ENCODE peak calls at places on chromosomes 12 and 14, in five cellular contexts. One of them, this sample, is unnamed.

GRCh38 chr12:42426733-42427132 is 100.8 kb downstream of the PPHLN1 start:
- DNase-seq in fibroblast of lung: peak; percentile 51
- DNase-seq in dorsolateral prefrontal cortex: no peak
- DNase-seq in adrenal gland: peak; percentile 19
- DNase-seq in fibroblast of villous mesenchyme: peak; percentile 43
- DNase-seq in this sample: peak; percentile 88

GRCh38 chr14:35342160-35343010 is 50.2 kb downstream of the PSMA6 start:
- DNase-seq in fibroblast of lung: peak; percentile 76
- DNase-seq in dorsolateral prefrontal cortex: no peak
- DNase-seq in adrenal gland: peak; percentile 93
- DNase-seq in fibroblast of villous mesenchyme: peak; percentile 38
- DNase-seq in this sample: no peak

GRCh38 chr14:51318777-51319176 is 78.7 kb downstream of the TMX1 start:
- DNase-seq in fibroblast of lung: no peak
- DNase-seq in dorsolateral prefrontal cortex: no peak
- DNase-seq in adrenal gland: no peak
- DNase-seq in fibroblast of villous mesenchyme: no peak
- DNase-seq in this sample: no peak

GRCh38 chr12:71581206-71581605 is 82.4 kb downstream of the ZFC3H1 start:
- DNase-seq in fibroblast of lung: no peak
- DNase-seq in dorsolateral prefrontal cortex: no peak
- DNase-seq in adrenal gland: no peak
- DNase-seq in fibroblast of villous mesenchyme: no peak
- DNase-seq in this sample: no peak

GRCh38 chr12:108980831-108981618 is 39.8 kb downstream of the SVOP start:
- DNase-seq in fibroblast of lung: no peak
- DNase-seq in dorsolateral prefrontal cortex: no peak
- DNase-seq in adrenal gland: no peak
- DNase-seq in fibroblast of villous mesenchyme: no peak
- DNase-seq in this sample: peak; percentile 94

GRCh38 chr12:57783861-57784260 is 1.3 kb downstream of the TSFM start:
- DNase-seq in fibroblast of lung: no peak
- DNase-seq in dorsolateral prefrontal cortex: no peak
- DNase-seq in adrenal gland: no peak
- DNase-seq in fibroblast of villous mesenchyme: no peak
- DNase-seq in this sample: no peak

GRCh38 chr12:19546611-19547162 is 107.4 kb downstream of the AEBP2 start:
- DNase-seq in fibroblast of lung: peak; percentile 85
- DNase-seq in dorsolateral prefrontal cortex: no peak
- DNase-seq in adrenal gland: no peak
- DNase-seq in fibroblast of villous mesenchyme: peak; percentile 68
- DNase-seq in this sample: peak; percentile 79

GRCh38 chr12:72491399-72491798 is 219.2 kb downstream of the TRHDE start:
- DNase-seq in fibroblast of lung: peak; percentile 67
- DNase-seq in dorsolateral prefrontal cortex: no peak
- DNase-seq in adrenal gland: no peak
- DNase-seq in fibroblast of villous mesenchyme: peak; percentile 16
- DNase-seq in this sample: peak; percentile 4

GRCh38 chr12:49763006-49763591 is 21.7 kb downstream of the TMBIM6 start:
- DNase-seq in fibroblast of lung: peak; percentile 52
- DNase-seq in dorsolateral prefrontal cortex: peak; percentile 60
- DNase-seq in adrenal gland: peak; percentile 74
- DNase-seq in fibroblast of villous mesenchyme: peak; percentile 41
- DNase-seq in this sample: peak; percentile 76

GRCh38 chr14:64501326-64502171 is 2.1 kb downstream of the ZBTB25 start:
- DNase-seq in fibroblast of lung: peak; percentile 63
- DNase-seq in dorsolateral prefrontal cortex: no peak
- DNase-seq in adrenal gland: peak; percentile 65
- DNase-seq in fibroblast of villous mesenchyme: peak; percentile 97
- DNase-seq in this sample: peak; percentile 79

GRCh38 chr14:100281286-100282082 is 24.8 kb downstream of the SLC25A29 start:
- DNase-seq in fibroblast of lung: no peak
- DNase-seq in dorsolateral prefrontal cortex: no peak
- DNase-seq in adrenal gland: no peak
- DNase-seq in fibroblast of villous mesenchyme: no peak
- DNase-seq in this sample: no peak

GRCh38 chr14:101474563-101475467 is 86.5 kb upstream of the DIO3 start:
- DNase-seq in fibroblast of lung: peak; percentile 29
- DNase-seq in dorsolateral prefrontal cortex: no peak
- DNase-seq in adrenal gland: no peak
- DNase-seq in fibroblast of villous mesenchyme: no peak
- DNase-seq in this sample: peak; percentile 41

GRCh38 chr12:116943419-116944372 is 32.9 kb downstream of the FBXW8 start:
- DNase-seq in fibroblast of lung: no peak
- DNase-seq in dorsolateral prefrontal cortex: no peak
- DNase-seq in adrenal gland: peak; percentile 36
- DNase-seq in fibroblast of villous mesenchyme: no peak
- DNase-seq in this sample: no peak

DNA sequence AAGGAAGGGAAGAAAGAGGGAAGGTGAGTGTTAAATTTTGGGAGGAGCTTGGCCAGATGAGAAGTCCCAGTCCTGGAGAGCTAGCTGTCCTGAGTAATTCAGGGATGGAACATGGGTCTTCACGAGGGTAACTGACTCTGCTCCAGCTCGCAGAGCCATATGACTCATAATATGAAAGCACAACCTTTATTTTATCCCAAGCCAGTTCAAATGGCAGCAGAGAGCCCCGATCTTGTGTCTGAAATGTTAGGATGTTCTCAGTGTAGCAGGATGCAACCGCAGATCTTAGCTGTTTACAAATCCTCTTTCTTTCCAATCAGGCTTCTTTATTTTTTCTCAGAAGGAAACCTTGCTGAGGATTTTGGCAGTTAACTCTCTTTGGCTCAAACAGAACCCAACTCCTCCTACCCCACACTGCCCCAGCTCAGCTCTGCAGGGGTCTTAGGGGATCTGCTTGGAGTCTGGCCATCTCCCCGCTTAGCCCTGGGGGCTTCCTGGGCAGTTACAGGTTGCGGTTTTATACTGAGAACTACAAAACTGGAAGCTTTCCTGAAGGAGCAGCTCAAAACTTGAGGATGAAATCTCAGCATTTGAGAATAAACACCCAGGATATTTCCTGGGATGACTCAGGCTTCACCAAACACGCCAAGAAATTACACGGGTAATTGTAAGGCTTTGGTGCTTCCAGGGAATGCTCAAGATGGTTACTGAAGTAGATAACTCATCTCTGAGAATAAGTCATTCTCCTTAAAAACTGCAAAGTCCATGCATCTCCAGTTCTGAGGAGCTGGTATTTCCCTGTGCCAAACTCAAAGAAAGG is 92.5 kb downstream of the VCPKMT start:
- DNase-seq in fibroblast of lung: peak; percentile 83
- DNase-seq in dorsolateral prefrontal cortex: no peak
- DNase-seq in adrenal gland: no peak
- DNase-seq in fibroblast of villous mesenchyme: peak; percentile 69
- DNase-seq in this sample: peak; percentile 68
- H3K4me3 ChIP-seq in fibroblast of lung: peak overlapping the region; percentile 2
- H3K4me3 ChIP-seq in dorsolateral prefrontal cortex: no peak overlapping the region
- H3K4me3 ChIP-seq in adrenal gland: no peak overlapping the region
- H3K4me3 ChIP-seq in fibroblast of villous mesenchyme: peak overlapping the region; percentile 1
- H3K4me3 ChIP-seq in this sample: peak overlapping the region; percentile 6

DNA sequence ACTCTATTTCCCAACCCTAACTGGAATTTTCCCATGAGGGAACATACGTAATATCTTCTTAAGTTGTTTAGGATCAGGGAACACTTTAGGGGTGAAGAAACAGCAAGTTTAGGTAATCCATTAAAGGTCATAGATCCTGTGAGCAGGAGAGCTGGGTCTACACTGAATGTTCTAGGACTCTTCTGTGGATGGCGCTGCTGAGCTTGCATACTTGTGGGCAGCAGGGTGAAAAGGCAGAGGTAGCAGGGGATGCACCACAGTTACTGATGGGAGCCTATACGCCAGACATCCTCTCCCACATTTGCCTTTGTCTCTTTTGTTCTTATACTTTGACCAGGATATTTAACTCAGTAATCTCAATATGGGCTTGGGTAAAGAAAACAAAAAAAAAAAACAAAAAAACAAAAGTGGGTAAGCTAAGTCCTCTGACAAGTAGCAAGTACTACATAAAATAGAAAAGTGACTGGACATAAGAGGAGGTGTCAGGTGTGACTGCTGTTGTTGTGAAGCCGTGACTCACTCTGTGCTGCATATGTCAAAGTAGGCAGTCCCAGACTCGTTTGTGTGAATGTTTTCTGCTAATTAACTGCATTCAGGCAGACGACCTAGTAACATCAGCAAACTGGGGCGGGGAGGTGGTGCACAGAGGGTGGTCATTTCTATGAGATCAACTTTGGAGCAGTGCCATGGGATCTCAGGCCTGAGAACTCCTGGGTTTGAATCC is 31.6 kb downstream of the NEUROD4 start:
- DNase-seq in fibroblast of lung: no peak
- DNase-seq in dorsolateral prefrontal cortex: no peak
- DNase-seq in adrenal gland: no peak
- DNase-seq in fibroblast of villous mesenchyme: no peak
- DNase-seq in this sample: no peak
- TF ChIP-seq CTCF in fibroblast of lung: no peak
- TF ChIP-seq CTCF in dorsolateral prefrontal cortex: no peak
- TF ChIP-seq CTCF in adrenal gland: no peak
- TF ChIP-seq CTCF in fibroblast of villous mesenchyme: no peak
- TF ChIP-seq CTCF in this sample: no peak

DNA sequence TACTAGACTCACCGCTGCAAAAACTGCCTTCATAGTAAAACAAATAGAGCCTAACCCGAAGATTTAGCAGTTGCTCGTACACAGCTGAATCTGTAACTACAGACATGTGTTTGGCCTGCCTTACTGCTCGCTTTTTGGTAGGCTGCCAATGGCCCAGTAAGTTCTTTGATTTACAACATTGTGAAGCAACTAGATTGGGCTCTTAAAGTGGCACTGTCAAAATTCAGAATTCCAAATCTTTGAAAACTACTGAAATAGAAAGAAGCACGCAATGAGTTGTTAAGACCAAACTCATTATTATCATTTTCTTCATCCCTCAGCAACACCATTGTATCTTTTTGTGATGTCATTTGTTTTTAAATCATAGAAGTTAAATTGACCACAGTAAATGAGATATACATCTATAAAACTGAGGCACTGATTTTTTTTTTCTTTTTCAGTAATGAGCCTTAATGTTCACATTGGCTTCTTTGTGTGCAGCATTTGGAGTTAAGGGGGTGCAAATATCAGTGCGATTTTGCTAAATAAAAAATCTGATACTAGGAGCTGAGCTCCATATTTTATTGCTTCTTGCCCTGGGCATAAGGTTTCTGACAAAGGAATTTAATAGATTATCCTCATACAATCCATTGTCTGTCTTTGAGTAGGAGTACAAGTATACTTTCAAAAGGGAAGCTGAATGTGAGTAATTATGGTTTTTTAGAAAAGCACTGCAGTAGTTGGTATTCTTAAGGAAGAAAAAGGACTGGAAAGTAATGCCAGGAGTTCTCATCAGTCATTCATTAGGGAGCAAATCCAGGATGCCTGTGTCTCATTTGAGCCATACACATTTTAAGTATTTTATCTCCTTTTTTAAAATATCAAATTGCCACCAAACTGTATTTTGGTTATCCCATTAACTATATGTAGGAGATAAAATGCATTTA is 138.5 kb downstream of the KICS2 start:
- DNase-seq in fibroblast of lung: peak; percentile 97
- DNase-seq in dorsolateral prefrontal cortex: no peak
- DNase-seq in adrenal gland: peak; percentile 97
- DNase-seq in fibroblast of villous mesenchyme: peak; percentile 96
- DNase-seq in this sample: peak; percentile 96
- H3K4me3 ChIP-seq in fibroblast of lung: no peak overlapping the region
- H3K4me3 ChIP-seq in dorsolateral prefrontal cortex: peak overlapping the region; percentile 7
- H3K4me3 ChIP-seq in adrenal gland: no peak overlapping the region
- H3K4me3 ChIP-seq in fibroblast of villous mesenchyme: no peak overlapping the region
- H3K4me3 ChIP-seq in this sample: no peak overlapping the region

GRCh38 chr12:15861404-15861803 is 20.8 kb upstream of the STRAP start:
- DNase-seq in fibroblast of lung: no peak
- DNase-seq in dorsolateral prefrontal cortex: no peak
- DNase-seq in adrenal gland: no peak
- DNase-seq in fibroblast of villous mesenchyme: no peak
- DNase-seq in this sample: peak; percentile 28

GRCh38 chr12:15855646-15856045 is 26.5 kb upstream of the STRAP start:
- DNase-seq in fibroblast of lung: peak; percentile 89
- DNase-seq in dorsolateral prefrontal cortex: no peak
- DNase-seq in adrenal gland: no peak
- DNase-seq in fibroblast of villous mesenchyme: peak; percentile 68
- DNase-seq in this sample: peak; percentile 73

GRCh38 chr12:15859136-15859535 is 23.1 kb upstream of the STRAP start:
- DNase-seq in fibroblast of lung: peak; percentile 68
- DNase-seq in dorsolateral prefrontal cortex: no peak
- DNase-seq in adrenal gland: no peak
- DNase-seq in fibroblast of villous mesenchyme: peak; percentile 76
- DNase-seq in this sample: peak; percentile 71

GRCh38 chr12:15856097-15856982 is 25.8 kb upstream of the STRAP start:
- DNase-seq in fibroblast of lung: peak; percentile 85
- DNase-seq in dorsolateral prefrontal cortex: no peak
- DNase-seq in adrenal gland: peak; percentile 30
- DNase-seq in fibroblast of villous mesenchyme: peak; percentile 83
- DNase-seq in this sample: peak; percentile 90

DNA sequence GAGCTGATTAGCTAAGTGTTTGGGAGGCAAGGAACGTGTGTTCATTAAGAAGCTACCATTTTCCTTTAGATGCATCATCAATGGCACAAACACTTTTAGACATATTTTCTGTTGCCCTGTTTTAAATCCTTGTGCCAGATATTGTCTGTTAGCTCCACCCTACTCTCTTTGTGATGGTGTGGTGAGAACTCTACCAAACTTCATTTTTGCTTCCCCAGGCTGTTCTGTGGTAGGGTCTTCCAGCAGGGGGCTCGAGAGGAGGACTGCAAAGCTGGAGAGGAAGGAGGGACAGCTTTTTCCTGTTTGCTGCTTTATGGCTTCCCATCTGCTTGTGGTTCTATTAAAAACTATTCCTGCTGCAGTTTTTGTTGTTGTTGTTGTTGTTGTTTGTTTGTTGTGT is 23.8 kb upstream of the STRAP start:
- DNase-seq in fibroblast of lung: no peak
- DNase-seq in dorsolateral prefrontal cortex: no peak
- DNase-seq in adrenal gland: no peak
- DNase-seq in fibroblast of villous mesenchyme: no peak
- DNase-seq in this sample: no peak
- TF ChIP-seq CTCF in fibroblast of lung: peak; percentile 12
- TF ChIP-seq CTCF in dorsolateral prefrontal cortex: no peak
- TF ChIP-seq CTCF in adrenal gland: no peak
- TF ChIP-seq CTCF in fibroblast of villous mesenchyme: peak; percentile 24
- TF ChIP-seq CTCF in this sample: peak; percentile 29

DNA sequence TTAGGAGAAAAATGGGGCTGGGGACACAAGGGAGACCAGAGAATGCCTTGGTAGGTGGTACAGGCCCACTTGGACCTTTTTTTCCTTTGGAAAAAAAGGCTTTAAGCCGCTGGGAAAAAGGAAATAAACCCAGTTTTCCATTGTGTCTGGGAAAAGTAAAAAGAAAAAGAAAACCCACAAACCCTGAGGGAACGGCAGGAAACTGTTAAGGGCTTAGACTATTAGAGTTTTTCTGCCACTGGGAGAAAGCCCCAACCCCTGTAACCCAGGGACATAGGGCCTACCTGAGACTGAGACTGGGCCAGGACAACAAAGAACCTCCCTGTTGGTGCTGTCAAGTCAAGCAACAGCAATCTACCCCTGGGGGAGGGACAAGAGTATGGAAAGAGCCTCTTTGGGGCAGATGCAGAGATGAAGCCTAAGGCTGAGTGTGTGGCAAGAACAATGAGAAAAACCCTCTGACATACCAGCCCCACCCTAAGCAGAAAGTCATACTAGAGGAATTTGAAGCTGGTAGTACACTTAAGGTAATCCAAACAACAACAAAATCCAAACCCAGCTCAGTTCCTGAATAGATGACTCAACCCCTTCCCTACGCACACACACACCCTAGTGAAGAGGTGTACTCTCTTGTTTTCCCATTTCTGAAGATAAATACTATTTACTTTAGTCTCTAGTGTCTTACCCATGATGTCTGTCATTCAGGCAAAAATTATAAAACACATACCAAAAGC is 22.8 kb downstream of the ATF1 start:
- DNase-seq in fibroblast of lung: peak; percentile 85
- DNase-seq in dorsolateral prefrontal cortex: no peak
- DNase-seq in adrenal gland: no peak
- DNase-seq in fibroblast of villous mesenchyme: peak; percentile 95
- DNase-seq in this sample: peak; percentile 96
- H3K4me3 ChIP-seq in fibroblast of lung: no peak overlapping the region
- H3K4me3 ChIP-seq in dorsolateral prefrontal cortex: no peak overlapping the region
- H3K4me3 ChIP-seq in adrenal gland: no peak overlapping the region
- H3K4me3 ChIP-seq in fibroblast of villous mesenchyme: peak overlapping the region; percentile 2
- H3K4me3 ChIP-seq in this sample: no peak overlapping the region

This sample was measured in choroid plexus epithelial cell.